ENCODE peak calls at places on chromosomes 16 and 17, in five cellular contexts. U is cardiac muscle cell, B is stomach, M is upper lobe of right lung, O is IMR-90. I is an unnamed sample.

GRCh38 chr17:58335779-58336455 is 7.3 kb upstream of the TSPOAP1 start:
- DNase-seq in M (peak; percentile 61), B (peak; percentile 53), O (no peak), U (no peak), I (no peak)

GRCh38 chr16:11668590-11669379 is 530 bp downstream of the SNN start:
- DNase-seq in O (no peak), B (no peak), M (no peak), U (no peak), I (peak; percentile 48)

GRCh38 chr17:40538019-40538935 is 27.0 kb downstream of the CCR7 start:
- DNase-seq in B (no peak), U (no peak), M (peak; percentile 86), O (peak; percentile 43), I (no peak)

GRCh38 chr17:67469208-67469980 is 92.3 kb downstream of the PITPNC1 start:
- DNase-seq in B (no peak), U (peak; percentile 65), O (peak; percentile 28), M (no peak), I (no peak)

GRCh38 chr17:17106716-17107115 is 64.5 kb downstream of the MPRIP start:
- DNase-seq in M (no peak), B (no peak), O (peak; percentile 18), U (peak; percentile 35), I (no peak)

GRCh38 chr17:2433696-2434095 is 32.8 kb upstream of the MNT start:
- DNase-seq in M (no peak), O (peak; percentile 50), U (no peak), B (no peak), I (no peak)

GRCh38 chr17:62705116-62705515 is 77.6 kb downstream of the MRC2 start:
- DNase-seq in B (peak; percentile 34), O (no peak), U (peak; percentile 37), M (no peak), I (no peak)

GRCh38 chr17:50279181-50279526 is 4.9 kb downstream of the TMEM92 start:
- DNase-seq in O (peak; percentile 38), U (no peak), B (no peak), M (no peak), I (no peak)

GRCh38 chr17:50264263-50265113 is 9.8 kb upstream of the TMEM92 start:
- DNase-seq in B (no peak), U (no peak), M (peak; percentile 67), O (peak; percentile 51), I (peak; percentile 72)

GRCh38 chr17:7290166-7290565 is 4.3 kb downstream of the YBX2 start:
- DNase-seq in O (no peak), U (no peak), M (no peak), B (no peak), I (no peak)

GRCh38 chr16:53968454-53968853 is 264.5 kb downstream of the FTO start:
- DNase-seq in U (no peak), M (no peak), O (no peak), B (no peak), I (no peak)

GRCh38 chr17:71964559-71964958 is 156.3 kb upstream of the SOX9 start:
- DNase-seq in B (no peak), U (no peak), M (no peak), O (no peak), I (no peak)

GRCh38 chr17:45975640-45976295 is 23.3 kb upstream of the STH start:
- DNase-seq in B (no peak), M (no peak), U (no peak), O (no peak), I (no peak)

GRCh38 chr17:1716076-1716911 is 6.1 kb upstream of the TLCD2 start:
- DNase-seq in O (peak; percentile 100), M (peak; percentile 100), U (peak; percentile 100), B (peak; percentile 100), I (peak; percentile 100)

GRCh38 chr16:27315333-27316037 is 1.7 kb downstream of the IL4R start:
- DNase-seq in B (peak; percentile 56), U (peak; percentile 84), M (peak; percentile 73), O (peak; percentile 65), I (peak; percentile 78)

GRCh38 chr17:70968302-70968701 is 799.0 kb downstream of the KCNJ2 start:
- DNase-seq in O (peak; percentile 64), M (no peak), U (no peak), B (no peak), I (no peak)

GRCh38 chr17:38719943-38720641 is 10.0 kb upstream of the CISD3 start:
- DNase-seq in O (no peak), B (no peak), M (no peak), U (no peak), I (no peak)

GRCh38 chr17:7497636-7498035 is 13.5 kb downstream of the POLR2A start:
- DNase-seq in O (no peak), U (no peak), M (no peak), B (no peak), I (no peak)

GRCh38 chr17:13561606-13562270 is 40.0 kb downstream of the HS3ST3A1 start:
- DNase-seq in O (no peak), U (peak; percentile 92), M (no peak), B (no peak), I (peak; percentile 54)

GRCh38 chr17:72764632-72765041 is 327.9 kb downstream of the SLC39A11 start:
- DNase-seq in U (no peak), O (peak; percentile 62), B (no peak), M (no peak), I (no peak)

GRCh38 chr16:66309-67182 is 5.9 kb downstream of the RHBDF1 start:
- DNase-seq in O (no peak), B (no peak), M (no peak), U (no peak), I (no peak)

GRCh38 chr16:1534021-1535020 is 855 bp downstream of the TMEM204 start:
- DNase-seq in U (no peak), M (no peak), O (peak; percentile 11), B (no peak), I (peak; percentile 42)

GRCh38 chr16:87822571-87822970 is 46.7 kb downstream of the SLC7A5 start:
- DNase-seq in B (no peak), M (no peak), O (no peak), U (no peak), I (no peak)

GRCh38 chr17:8041249-8041928 is 2.5 kb downstream of the ALOX15B start:
- DNase-seq in U (peak; percentile 96), B (peak; percentile 58), M (no peak), O (peak; percentile 73), I (no peak)

GRCh38 chr17:740240-741055 is 8.1 kb downstream of the TLCD3A start:
- DNase-seq in U (no peak), O (no peak), M (no peak), B (no peak), I (no peak)

DNA sequence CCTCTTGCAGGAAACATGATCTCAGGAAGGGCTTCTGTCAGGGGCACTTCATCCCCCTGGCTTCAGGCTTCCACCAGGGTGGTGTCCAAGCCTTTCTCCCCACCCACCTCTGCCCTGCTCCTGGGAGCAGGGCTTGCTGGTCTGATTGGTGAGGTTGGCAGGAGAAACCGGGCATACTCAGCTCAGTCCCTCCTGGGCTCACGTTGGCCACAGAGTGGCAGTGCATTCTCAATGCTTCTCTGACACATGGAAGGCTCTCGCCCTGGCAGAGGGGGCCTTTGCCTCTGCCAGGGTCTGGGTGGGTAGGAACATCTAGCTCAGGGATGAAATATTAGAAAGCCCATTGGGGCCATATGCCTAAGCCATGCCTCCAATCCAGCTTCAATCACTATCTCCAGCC is 142.8 kb downstream of the AXIN2 start:
- DNase-seq in M (no peak), U (no peak), O (no peak), B (no peak), I (no peak)
- TF ChIP-seq CTCF in M (no peak), U (no peak), O (no peak), B (no peak), I (no peak)

DNA sequence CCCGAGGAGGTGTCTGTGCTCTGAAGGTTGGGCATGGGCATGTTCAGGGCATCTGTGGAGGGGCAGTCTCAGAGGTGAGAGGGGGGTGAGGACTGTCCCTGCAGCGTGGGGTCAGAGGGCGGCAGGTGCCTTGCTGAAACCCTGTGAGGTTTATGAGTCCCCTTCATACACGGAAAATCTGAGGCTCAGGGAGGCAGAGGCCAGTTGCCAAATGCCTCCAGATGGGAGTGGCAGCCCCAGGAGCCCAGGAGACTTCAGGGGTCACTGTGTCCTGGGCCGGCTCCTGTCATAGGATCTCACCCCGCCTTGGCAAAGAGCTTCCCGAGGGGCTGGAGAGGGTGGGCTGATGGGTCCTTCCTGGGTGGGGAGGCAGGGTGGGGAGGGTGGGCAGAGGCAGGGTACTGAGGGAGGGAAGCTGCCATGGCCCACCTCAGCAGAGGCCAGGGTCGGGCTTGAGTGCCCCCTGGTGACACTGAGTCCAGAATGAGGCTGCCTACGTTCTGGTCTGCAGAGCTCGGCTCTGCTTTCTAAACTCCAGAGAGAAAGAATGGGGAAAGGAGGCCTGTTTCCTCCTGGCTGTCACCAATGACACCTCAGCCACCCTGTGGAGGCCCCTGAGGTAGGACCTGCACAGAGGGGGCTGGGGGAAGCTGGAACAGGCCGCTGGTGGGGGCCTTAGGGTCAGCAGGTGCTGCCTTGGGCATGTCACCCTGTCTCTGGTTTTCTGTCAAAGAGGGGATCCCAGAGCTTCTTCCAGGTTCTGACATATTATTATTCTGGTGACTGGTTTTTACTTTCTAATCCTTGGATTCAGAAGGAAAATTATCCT is 1.1 kb downstream of the LGALS9 start:
- DNase-seq in M (no peak), U (no peak), O (no peak), B (no peak), I (no peak)
- H3K4me1 ChIP-seq in M (peaks cover 28% of the 10 kb centered on the region), U (peaks cover 6% of the 10 kb centered on the region), O (peaks cover 10% of the 10 kb centered on the region), B (peaks cover 22% of the 10 kb centered on the region), I (no peaks in the 10 kb centered on the region)

GRCh38 chr16:81633147-81633619 is 145.9 kb upstream of the PLCG2 start:
- DNase-seq in U (no peak), M (no peak), O (no peak), B (no peak), I (no peak)
- TF ChIP-seq CTCF in U (no peak), M (peak; percentile 11), O (no peak), B (peak; percentile 11), I (no peak)

GRCh38 chr17:78174332-78174869 is 6.0 kb downstream of the SYNGR2 start:
- DNase-seq in B (peak; percentile 96), O (no peak), M (peak; percentile 97), U (no peak), I (peak; percentile 73)
- H3K4me1 ChIP-seq in B (peaks cover 81% of the 10 kb centered on the region), O (peaks cover 13% of the 10 kb centered on the region), M (peaks cover 81% of the 10 kb centered on the region), U (peaks cover 44% of the 10 kb centered on the region), I (peaks cover 16% of the 10 kb centered on the region)

GRCh38 chr17:81440511-81441244 is 45.4 kb downstream of the BAHCC1 start:
- DNase-seq in U (no peak), B (no peak), M (no peak), O (no peak), I (no peak)
- TF ChIP-seq CTCF in U (peak; percentile 52), B (no peak), M (peak; percentile 30), O (peak; percentile 44), I (no peak)

GRCh38 chr17:63854709-63855108 is 12.2 kb upstream of the SMARCD2 start:
- DNase-seq in B (no peak), U (no peak), M (no peak), O (no peak), I (no peak)
- H3K4me1 ChIP-seq in B (no peaks in the 10 kb centered on the region), U (no peaks in the 10 kb centered on the region), M (no peaks in the 10 kb centered on the region), O (no peaks in the 10 kb centered on the region), I (no peaks in the 10 kb centered on the region)